ENCODE peak calls at places on chromosomes 4 and X, in five cellular contexts. S is tibial artery; G is stomach; F is activated CD8-positive, alpha-beta T cell treated with anti-CD3 and anti-CD28 coated beads for 36 hours; L is IMR-90. Q is an unnamed sample.

GRCh38 chrX:14347523-14347922 is 181.8 kb upstream of the GLRA2 start:
- DNase-seq in S (no peak), F (no peak), L (no peak), G (no peak), Q (no peak)

GRCh38 chrX:80808854-80809493 is 703 bp downstream of the BRWD3 start:
- DNase-seq in L (no peak), F (peak), G (no peak), S (peak), Q (no peak)

GRCh38 chr4:123898941-123899666 is 502.5 kb downstream of the SPRY1 start:
- DNase-seq in S (no peak), F (no peak), G (no peak), L (no peak), Q (no peak)

GRCh38 chr4:70714061-70714468 is 7.7 kb upstream of the RUFY3 start:
- DNase-seq in S (no peak), G (no peak), L (peak), F (no peak), Q (no peak)

GRCh38 chrX:103847174-103847870 is 15.3 kb upstream of the RAB9B start:
- DNase-seq in F (no peak), S (no peak), L (peak), G (no peak), Q (no peak)

GRCh38 chr4:82017680-82018079 is 356.1 kb downstream of the HNRNPD start:
- DNase-seq in G (no peak), L (peak), F (no peak), S (no peak), Q (no peak)

GRCh38 chrX:104972737-104973136 is 247.8 kb downstream of the TEX13A start:
- DNase-seq in S (no peak), F (no peak), L (no peak), G (no peak), Q (no peak)

GRCh38 chr4:48047421-48047844 is 30.9 kb downstream of the NIPAL1 start:
- DNase-seq in G (peak), L (no peak), S (no peak), F (peak), Q (peak)

GRCh38 chr4:119525771-119526712 is 102.6 kb downstream of the PDE5A start:
- DNase-seq in S (no peak), L (peak), F (no peak), G (no peak), Q (no peak)

GRCh38 chr4:82744284-82744963 is 54.2 kb downstream of the SCD5 start:
- DNase-seq in L (no peak), F (no peak), S (no peak), G (peak), Q (no peak)

GRCh38 chr4:150769235-150769634 is 187.3 kb downstream of the MAB21L2 start:
- DNase-seq in L (peak), S (no peak), G (no peak), F (no peak), Q (no peak)

GRCh38 chrX:70208479-70208878 is 26.0 kb upstream of the AWAT1 start:
- DNase-seq in F (no peak), S (no peak), G (no peak), L (peak), Q (no peak)

GRCh38 chr4:139027771-139028170 is 12.2 kb downstream of the NOCT start:
- DNase-seq in F (no peak), G (no peak), S (no peak), L (peak), Q (no peak)

GRCh38 chr4:11281720-11282119 is 147.0 kb downstream of the HS3ST1 start:
- DNase-seq in L (no peak), S (no peak), F (no peak), G (no peak), Q (no peak)

GRCh38 chr4:5474756-5475155 is 233.6 kb downstream of the EVC2 start:
- DNase-seq in S (peak), G (no peak), F (no peak), L (peak), Q (no peak)

GRCh38 chr4:123506311-123506685 is 109.7 kb downstream of the SPRY1 start:
- DNase-seq in S (no peak), L (no peak), G (no peak), F (no peak), Q (no peak)

GRCh38 chr4:68342139-68342538 is 7.8 kb downstream of the YTHDC1 start:
- DNase-seq in S (no peak), G (no peak), F (no peak), L (peak), Q (no peak)

GRCh38 chr4:17286737-17287460 is 225.0 kb downstream of the QDPR start:
- DNase-seq in L (no peak), G (no peak), F (no peak), S (no peak), Q (no peak)

GRCh38 chr4:36208884-36209473 is 35.3 kb downstream of the ARAP2 start:
- DNase-seq in L (no peak), S (no peak), F (peak), G (no peak), Q (peak)

GRCh38 chrX:69884210-69884609 is 165.5 kb downstream of the AWAT2 start:
- DNase-seq in G (no peak), F (no peak), L (no peak), S (no peak), Q (no peak)

GRCh38 chrX:46572295-46572936 is 1.1 kb upstream of the CHST7 start:
- DNase-seq in L (no peak), F (peak), G (no peak), S (no peak), Q (peak)

GRCh38 chr4:76257824-76258223 is 6.3 kb downstream of the FAM47E start:
- DNase-seq in S (no peak), G (no peak), L (no peak), F (no peak), Q (no peak)

GRCh38 chr4:44817905-44818304 is 91.5 kb upstream of the GNPDA2 start:
- DNase-seq in S (no peak), F (no peak), G (no peak), L (no peak), Q (no peak)

GRCh38 chrX:11430266-11430665 is 137.1 kb downstream of the AMELX start:
- DNase-seq in G (no peak), F (no peak), L (peak), S (no peak), Q (no peak)

GRCh38 chrX:4710618-4711433 is 997.4 kb upstream of the PRKX start:
- DNase-seq in L (no peak), G (peak), S (no peak), F (no peak), Q (no peak)

GRCh38 chrX:152601848-152602616 is 35.7 kb upstream of the GABRQ start:
- DNase-seq in L (no peak), G (no peak), F (peak), S (no peak), Q (no peak)

GRCh38 chr4:41442818-41443217 is 95.1 kb upstream of the LIMCH1 start:
- DNase-seq in F (no peak), L (no peak), S (no peak), G (no peak), Q (no peak)

GRCh38 chrX:47706575-47706974 is 47.6 kb upstream of the UXT start:
- DNase-seq in F (no peak), S (no peak), L (peak), G (no peak), Q (no peak)

GRCh38 chr4:28009541-28009940 is 1148.9 kb downstream of the STIM2 start:
- DNase-seq in S (no peak), L (peak), F (no peak), G (no peak), Q (no peak)

GRCh38 chr4:3296651-3297050 is 3.8 kb downstream of the RGS12 start:
- DNase-seq in S (no peak), F (no peak), G (peak), L (no peak), Q (no peak)

GRCh38 chr4:144557404-144557803 is 88.6 kb upstream of the HHIP start:
- DNase-seq in G (no peak), S (no peak), L (peak), F (no peak), Q (no peak)
- TF ChIP-seq CTCF in G (no peak), S (no peak), L (peak), F (no peak), Q (no peak)

GRCh38 chr4:53702334-53703266 is 111.3 kb upstream of the LNX1 start:
- DNase-seq in S (peak), L (peak), G (peak), F (peak), Q (peak)
- TF ChIP-seq CTCF in S (no peak), L (peak), G (no peak), F (no peak), Q (peak)

DNA sequence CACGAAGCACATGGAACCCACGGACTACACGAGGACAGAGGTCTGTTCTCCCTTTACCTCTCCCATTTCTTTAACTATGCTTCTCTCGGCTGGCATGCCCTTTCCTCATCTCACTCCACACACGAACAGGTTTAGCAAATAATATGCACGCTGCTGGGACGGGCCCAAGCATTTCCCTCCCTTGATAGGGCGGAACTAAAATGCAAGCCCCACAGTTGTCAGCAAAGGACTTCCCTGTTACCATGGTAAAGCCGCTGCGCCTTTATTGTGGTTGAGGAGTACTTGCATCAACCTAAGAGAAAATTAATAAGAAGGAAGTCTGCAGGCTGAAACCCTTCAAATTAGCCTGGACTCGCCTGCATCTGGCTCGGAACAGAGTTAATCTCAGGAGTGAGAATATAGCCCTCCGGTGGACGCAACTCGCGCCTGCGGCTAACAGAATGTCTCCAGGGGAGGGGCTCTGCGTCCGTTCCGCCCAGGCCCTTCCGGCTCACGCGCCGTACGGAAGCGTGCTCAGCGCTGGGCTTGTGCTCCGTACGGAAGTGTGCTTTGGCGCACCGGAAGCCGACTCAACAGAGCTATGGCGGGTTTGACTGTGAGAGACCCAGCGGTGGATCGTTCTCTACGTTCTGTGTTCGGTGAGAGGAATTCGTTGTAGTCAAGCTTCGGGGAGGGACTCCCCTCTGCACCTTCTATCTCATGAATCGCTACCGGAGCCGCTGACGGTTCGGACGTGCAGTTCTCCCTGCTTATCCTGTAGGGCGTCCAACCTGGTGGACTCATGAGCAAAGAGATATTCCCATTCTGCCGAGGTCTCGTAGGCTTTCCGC is at the start of gene CSTF2:
- DNase-seq in F (peak), G (peak), S (peak), L (peak), Q (peak)
- TF ChIP-seq CTCF in F (no peak), G (no peak), S (peak), L (no peak), Q (no peak)

GRCh38 chrX:86194758-86195157 is 46.5 kb downstream of the DACH2 start:
- DNase-seq in L (no peak), F (no peak), G (no peak), S (no peak), Q (no peak)

GRCh38 chrX:86197815-86198214 is 49.6 kb downstream of the DACH2 start:
- DNase-seq in S (no peak), F (no peak), L (no peak), G (no peak), Q (no peak)

GRCh38 chrX:86195343-86195742 is 47.1 kb downstream of the DACH2 start:
- DNase-seq in F (no peak), S (no peak), L (no peak), G (no peak), Q (no peak)

DNA sequence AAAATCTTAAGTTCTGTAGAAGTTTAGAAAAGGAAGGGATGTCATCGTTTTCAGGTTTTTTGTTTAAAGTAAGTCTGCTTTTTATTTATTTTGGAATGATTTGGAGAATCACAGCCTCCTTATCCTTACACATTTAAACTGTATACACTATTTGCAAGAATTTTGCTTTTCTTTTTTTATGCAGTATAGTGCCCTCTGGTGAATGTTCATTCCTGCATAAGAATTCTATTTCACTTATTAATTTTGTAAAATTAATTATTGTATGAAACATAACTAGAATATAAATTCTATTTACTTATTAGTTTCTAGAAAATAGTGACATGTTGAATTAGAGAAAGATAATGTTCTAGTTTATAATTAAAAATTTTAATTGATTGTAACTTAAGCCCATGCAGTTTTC is 44.6 kb downstream of the DACH2 start:
- DNase-seq in S (no peak), F (no peak), G (no peak), L (no peak), Q (no peak)
- TF ChIP-seq CTCF in S (no peak), F (no peak), G (no peak), L (peak), Q (no peak)

GRCh38 chr4:7651461-7651921 is 216.8 kb upstream of the PSAPL1 start:
- DNase-seq in S (no peak), G (no peak), L (peak), F (no peak), Q (no peak)

GRCh38 chr4:7649741-7650531 is 215.2 kb upstream of the PSAPL1 start:
- DNase-seq in G (no peak), F (peak), L (peak), S (no peak), Q (peak)

GRCh38 chr4:7652006-7652405 is 217.3 kb upstream of the PSAPL1 start:
- DNase-seq in S (no peak), L (no peak), G (no peak), F (no peak), Q (no peak)

GRCh38 chr4:7649411-7649740 is 214.6 kb upstream of the PSAPL1 start:
- DNase-seq in F (no peak), L (no peak), G (no peak), S (no peak), Q (no peak)

GRCh38 chr4:7650606-7651400 is 216.1 kb upstream of the PSAPL1 start:
- DNase-seq in S (no peak), F (peak), G (no peak), L (no peak), Q (no peak)
- TF ChIP-seq CTCF in S (no peak), F (no peak), G (no peak), L (no peak), Q (peak)

GRCh38 chr4:156195914-156196313 is 242.2 kb upstream of the CTSO start:
- DNase-seq in L (no peak), F (no peak), S (no peak), G (no peak), Q (peak)

GRCh38 chr4:156197216-156197615 is 243.6 kb upstream of the CTSO start:
- DNase-seq in F (no peak), L (no peak), S (no peak), G (no peak), Q (no peak)

GRCh38 chr4:156201050-156201449 is 247.4 kb upstream of the CTSO start:
- DNase-seq in F (no peak), L (no peak), G (no peak), S (no peak), Q (peak)

GRCh38 chr4:156196722-156197121 is 243.1 kb upstream of the CTSO start:
- DNase-seq in L (no peak), S (no peak), G (no peak), F (no peak), Q (no peak)

DNA sequence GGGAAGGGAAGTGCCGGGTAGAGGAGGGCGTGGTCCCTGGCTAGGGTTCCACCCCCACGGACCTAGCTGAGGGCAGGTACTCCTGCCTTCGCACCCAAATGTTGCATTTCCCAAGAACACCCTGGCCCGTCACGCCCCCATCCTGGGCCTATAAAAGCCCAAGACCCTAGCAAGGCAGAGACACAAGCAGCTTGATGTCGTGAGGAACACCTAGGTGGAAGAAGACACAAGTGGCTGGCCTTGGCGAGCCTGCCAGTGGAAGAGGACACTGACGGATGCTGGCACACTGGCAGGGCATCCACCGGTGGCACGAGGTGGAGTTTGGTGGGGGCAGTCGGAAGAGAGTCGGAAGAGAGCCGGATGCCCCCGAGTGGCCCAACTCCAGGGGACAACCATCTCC is 244.8 kb upstream of the CTSO start:
- DNase-seq in F (no peak), G (no peak), S (no peak), L (no peak), Q (no peak)
- TF ChIP-seq CTCF in F (no peak), G (no peak), S (no peak), L (no peak), Q (no peak)

GRCh38 chrX:41005445-41005992 is 79.7 kb upstream of the USP9X start:
- DNase-seq in S (no peak), L (no peak), F (no peak), G (no peak), Q (no peak)

GRCh38 chrX:41014776-41015175 is 70.5 kb upstream of the USP9X start:
- DNase-seq in G (no peak), S (no peak), L (peak), F (peak), Q (no peak)

GRCh38 chrX:41009816-41010187 is 75.4 kb upstream of the USP9X start:
- DNase-seq in G (no peak), L (no peak), F (no peak), S (no peak), Q (no peak)

DNA sequence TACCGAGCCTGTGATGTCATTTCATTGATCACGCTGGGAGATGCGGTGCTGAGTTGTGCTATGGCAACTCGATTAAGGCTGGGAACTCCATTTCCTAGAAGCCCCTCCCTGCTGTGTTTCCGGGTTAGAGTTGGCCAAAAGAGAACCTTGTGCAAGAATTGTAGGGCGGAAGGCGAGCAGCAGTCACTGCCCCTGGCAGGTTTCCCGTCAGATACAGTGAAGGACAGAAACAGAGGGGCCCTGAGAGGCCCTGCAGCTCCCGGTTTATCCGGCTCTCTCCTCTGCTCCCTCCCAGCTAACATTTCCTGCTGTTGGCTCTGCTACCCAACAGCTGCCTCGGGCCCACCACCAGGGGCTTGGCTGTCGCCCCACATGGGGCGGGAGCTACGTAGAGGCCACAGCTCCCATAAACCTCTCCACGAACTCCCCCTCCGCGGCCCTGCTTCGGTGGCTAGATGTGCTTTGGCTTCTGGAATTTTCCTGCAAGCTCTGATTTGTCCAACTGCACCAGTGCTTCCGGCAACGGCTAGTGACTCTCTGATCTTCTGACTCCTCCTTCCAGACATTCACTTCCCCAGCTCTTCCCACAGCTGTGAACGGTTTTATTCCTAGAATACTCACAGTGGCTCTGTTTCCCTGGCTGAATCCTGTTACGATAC is 74.9 kb upstream of the USP9X start:
- DNase-seq in L (peak), S (peak), F (peak), G (peak), Q (peak)
- TF ChIP-seq CTCF in L (peak), S (no peak), F (no peak), G (no peak), Q (no peak)

GRCh38 chr4:173013232-173013932 is 155.2 kb upstream of the GALNT7 start:
- DNase-seq in L (peak), S (no peak), G (peak), F (peak), Q (peak)
- TF ChIP-seq CTCF in L (peak), S (peak), G (peak), F (peak), Q (peak)

GRCh38 chr4:1276984-1277383 is 12.7 kb upstream of the MAEA start:
- DNase-seq in F (no peak), G (no peak), L (no peak), S (no peak), Q (no peak)

GRCh38 chr4:1278336-1278670 is 11.4 kb upstream of the MAEA start:
- DNase-seq in S (no peak), G (no peak), F (peak), L (peak), Q (no peak)

GRCh38 chr4:1279253-1279652 is 10.4 kb upstream of the MAEA start:
- DNase-seq in S (no peak), F (no peak), L (no peak), G (no peak), Q (no peak)

GRCh38 chr4:1274871-1275270 is 14.8 kb upstream of the MAEA start:
- DNase-seq in L (no peak), S (no peak), G (no peak), F (no peak), Q (no peak)

GRCh38 chr4:1277667-1278335 is 11.9 kb upstream of the MAEA start:
- DNase-seq in S (no peak), G (no peak), L (peak), F (no peak), Q (no peak)
- TF ChIP-seq CTCF in S (no peak), G (no peak), L (no peak), F (no peak), Q (peak)

DNA sequence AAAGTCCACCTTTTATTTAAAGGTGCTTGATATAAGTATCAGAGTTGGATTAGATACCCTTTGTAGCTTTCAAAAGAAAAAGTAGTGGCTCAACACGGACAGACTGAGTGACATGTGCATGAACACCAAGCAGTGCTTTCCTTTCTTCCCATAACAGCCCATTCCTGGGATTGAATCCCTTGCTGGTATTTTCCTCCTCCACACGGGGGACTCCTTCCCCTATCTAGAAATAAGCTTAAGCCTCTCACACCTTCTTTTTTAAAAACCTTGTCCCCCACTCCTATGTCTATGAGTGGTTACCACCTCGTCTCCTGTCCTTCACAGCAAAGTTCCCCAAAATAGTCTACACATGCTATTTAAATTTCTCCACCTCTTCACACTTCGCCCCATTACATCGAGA is 5.1 kb downstream of the AP1S2 start:
- DNase-seq in S (no peak), L (no peak), G (no peak), F (no peak), Q (no peak)
- TF ChIP-seq CTCF in S (peak), L (peak), G (no peak), F (no peak), Q (no peak)